ENCODE peak calls at places on chromosomes 7 and 10, in nine cellular contexts. I, L, E, Y, J, X, G, D and M are unnamed samples.

GRCh38 chr7:102230593-102230992 is 56.1 kb upstream of the SH2B2 start:
- DNase-seq in Y (peak; percentile 30), D (no peak), L (no peak), X (no peak), E (no peak), G (no peak), J (no peak), I (no peak), M (no peak)

GRCh38 chr10:73785721-73786511 is 510 bp downstream of the ZSWIM8 start:
- DNase-seq in G (no peak), D (peak; percentile 19), X (peak; percentile 71), L (peak; percentile 55), J (peak; percentile 41), Y (peak; percentile 64), E (peak; percentile 78), I (peak; percentile 78), M (no peak)

GRCh38 chr7:106126170-106126938 is 14.2 kb upstream of the SYPL1 start:
- DNase-seq in E (no peak), Y (peak; percentile 78), X (no peak), J (peak; percentile 53), L (peak; percentile 59), G (no peak), I (no peak), D (peak; percentile 79), M (no peak)

GRCh38 chr10:132774179-132774904 is 11.6 kb downstream of the NKX6-2 start:
- DNase-seq in L (no peak), Y (no peak), G (no peak), D (no peak), E (peak; percentile 47), X (no peak), J (no peak), I (no peak), M (no peak)

GRCh38 chr7:79785556-79785955 is 332.1 kb upstream of the MAGI2 start:
- DNase-seq in Y (peak; percentile 13), I (no peak), D (no peak), J (no peak), X (no peak), L (no peak), G (no peak), E (no peak), M (no peak)

GRCh38 chr7:25940086-25940906 is 211.7 kb upstream of the NFE2L3 start:
- DNase-seq in G (no peak), Y (no peak), J (peak; percentile 35), I (peak; percentile 31), L (peak; percentile 38), D (peak; percentile 98), X (no peak), E (no peak), M (no peak)

GRCh38 chr7:135342887-135343286 is 109.2 kb downstream of the STRA8 start:
- DNase-seq in G (no peak), Y (peak; percentile 12), D (peak; percentile 70), L (no peak), X (no peak), E (no peak), I (peak; percentile 26), J (no peak), M (no peak)

GRCh38 chr10:129259128-129259527 is 207.9 kb upstream of the MGMT start:
- DNase-seq in D (peak; percentile 41), I (no peak), X (no peak), Y (no peak), L (no peak), G (no peak), J (no peak), E (no peak), M (no peak)

GRCh38 chr7:24942226-24942625 is 37.8 kb downstream of the OSBPL3 start:
- DNase-seq in J (no peak), D (no peak), I (peak; percentile 36), L (no peak), E (no peak), G (no peak), Y (no peak), X (no peak), M (no peak)

GRCh38 chr7:78768859-78769258 is 684.6 kb downstream of the MAGI2 start:
- DNase-seq in I (peak; percentile 47), J (no peak), G (no peak), L (no peak), Y (peak; percentile 1), D (no peak), E (peak; percentile 6), X (no peak), M (no peak)

GRCh38 chr10:11832042-11832441 is 8.9 kb downstream of the PROSER2 start:
- DNase-seq in D (no peak), I (no peak), J (no peak), L (no peak), X (no peak), G (no peak), Y (no peak), E (no peak), M (no peak)

GRCh38 chr10:18164771-18165361 is 24.6 kb downstream of the CACNB2 start:
- DNase-seq in L (no peak), E (peak; percentile 30), X (no peak), Y (peak; percentile 96), G (no peak), D (peak; percentile 46), J (no peak), I (no peak), M (no peak)

GRCh38 chr10:126397640-126398382 is 9.5 kb upstream of the ADAM12 start:
- DNase-seq in I (peak; percentile 68), D (no peak), E (no peak), X (no peak), G (no peak), L (no peak), Y (peak; percentile 99), J (peak; percentile 96), M (no peak)

GRCh38 chr7:111312966-111313365 is 222.0 kb downstream of the LRRN3 start:
- DNase-seq in D (no peak), L (no peak), X (no peak), Y (peak; percentile 38), G (no peak), E (peak; percentile 4), I (peak; percentile 9), J (no peak), M (no peak)

GRCh38 chr7:101553771-101554445 is 75.2 kb downstream of the MYL10 start:
- DNase-seq in G (no peak), X (no peak), Y (no peak), L (no peak), J (no peak), E (no peak), I (no peak), D (no peak), M (no peak)

GRCh38 chr7:1884583-1885350 is 214.7 kb downstream of the ELFN1 start:
- DNase-seq in Y (no peak), E (no peak), X (no peak), J (peak; percentile 52), D (no peak), G (no peak), I (no peak), L (no peak), M (no peak)

GRCh38 chr10:129464251-129464650 is 2.8 kb upstream of the MGMT start:
- DNase-seq in D (no peak), J (no peak), X (no peak), G (no peak), I (no peak), L (no peak), Y (no peak), E (no peak), M (no peak)

GRCh38 chr10:96368971-96369370 is 10.2 kb upstream of the OPALIN start:
- DNase-seq in X (no peak), L (no peak), Y (no peak), E (no peak), G (no peak), J (no peak), D (no peak), I (no peak), M (no peak)

GRCh38 chr10:85864173-85864549 is 502.4 kb downstream of the GRID1 start:
- DNase-seq in I (no peak), D (no peak), Y (no peak), G (no peak), E (no peak), L (peak; percentile 7), X (no peak), J (no peak), M (no peak)

GRCh38 chr10:72691470-72692056 is 380 bp upstream of the MCU start:
- DNase-seq in Y (peak; percentile 96), E (no peak), X (no peak), L (no peak), J (peak; percentile 94), G (no peak), I (no peak), D (no peak), M (no peak)

GRCh38 chr10:102491136-102491535 is 11.4 kb downstream of the ACTR1A start:
- DNase-seq in X (no peak), D (no peak), I (no peak), J (no peak), G (no peak), E (no peak), L (no peak), Y (peak; percentile 21), M (no peak)

GRCh38 chr7:134470864-134471263 is 12.0 kb upstream of the AKR1B1 start:
- DNase-seq in D (no peak), Y (peak; percentile 68), X (no peak), I (no peak), E (peak; percentile 28), G (no peak), J (peak; percentile 76), L (no peak), M (no peak)

GRCh38 chr7:1422512-1423265 is 36.6 kb downstream of the MICALL2 start:
- DNase-seq in G (no peak), Y (peak; percentile 37), L (no peak), J (peak; percentile 33), E (no peak), I (no peak), X (no peak), D (peak; percentile 55), M (no peak)

GRCh38 chr10:124262249-124262865 is 156.4 kb downstream of the OAT start:
- DNase-seq in E (no peak), J (no peak), L (no peak), I (no peak), X (no peak), D (no peak), G (no peak), Y (no peak), M (no peak)

GRCh38 chr7:13946181-13946580 is 43.3 kb downstream of the ETV1 start:
- DNase-seq in J (peak; percentile 51), I (no peak), E (no peak), L (no peak), G (no peak), D (no peak), X (no peak), Y (peak; percentile 78), M (no peak)

GRCh38 chr10:17249820-17250219 is 21.8 kb downstream of the VIM start:
- DNase-seq in L (peak; percentile 19), G (no peak), Y (peak; percentile 60), I (peak; percentile 15), E (no peak), X (no peak), D (peak; percentile 48), J (peak; percentile 28), M (no peak)

GRCh38 chr10:74156919-74157289 is 5.9 kb downstream of the ADK start:
- DNase-seq in L (peak; percentile 61), X (no peak), D (no peak), I (no peak), E (no peak), Y (peak; percentile 90), G (no peak), J (no peak), M (no peak)

GRCh38 chr7:11648980-11649379 is 183.0 kb downstream of the THSD7A start:
- DNase-seq in G (no peak), D (peak; percentile 4), L (no peak), X (no peak), E (no peak), J (no peak), I (no peak), Y (peak; percentile 98), M (no peak)

GRCh38 chr10:115082521-115082920 is 10.6 kb upstream of the ATRNL1 start:
- DNase-seq in G (no peak), J (peak; percentile 66), L (no peak), I (no peak), D (no peak), Y (peak; percentile 72), E (no peak), X (no peak), M (no peak)

GRCh38 chr7:2609001-2609411 is 22.8 kb upstream of the TTYH3 start:
- DNase-seq in D (peak; percentile 62), X (no peak), J (no peak), I (peak; percentile 68), E (peak; percentile 37), L (peak; percentile 91), G (no peak), Y (peak; percentile 62), M (no peak)

GRCh38 chr10:99532194-99532593 is 548 bp upstream of the NKX2-3 start:
- DNase-seq in J (no peak), G (no peak), L (no peak), X (no peak), Y (no peak), E (no peak), D (no peak), I (no peak), M (no peak)